ENCODE peak calls at places on chromosomes 2 and 18, in seven cellular contexts. J is HEK293T, C is GM20000, V is endodermal cell, G is LoVo, E is COR-L47, O is AG09319. R is an unnamed sample.

GRCh38 chr18:66457245-66457644 is 146.6 kb downstream of the CDH19 start:
- DNase-seq in V (peak), E (no peak), G (no peak), C (no peak), O (no peak), J (no peak), R (no peak)

GRCh38 chr2:152555048-152555447 is 162.2 kb downstream of the PRPF40A start:
- DNase-seq in V (peak), C (no peak), J (no peak), O (no peak), E (no peak), G (no peak), R (no peak)

GRCh38 chr2:229044581-229044980 is 226.5 kb downstream of the PID1 start:
- DNase-seq in V (no peak), E (no peak), O (no peak), G (no peak), C (no peak), J (no peak), R (no peak)

GRCh38 chr18:31685097-31686082 is 1.0 kb upstream of the B4GALT6 start:
- DNase-seq in E (peak), O (peak), V (peak), J (peak), C (peak), G (peak), R (peak)

GRCh38 chr2:198890490-198890889 is 567.2 kb downstream of the SATB2 start:
- DNase-seq in J (no peak), G (no peak), E (no peak), V (no peak), O (no peak), C (peak), R (no peak)

GRCh38 chr2:62920070-62920469 is 130.6 kb upstream of the OTX1 start:
- DNase-seq in E (no peak), C (no peak), G (no peak), O (no peak), J (no peak), V (no peak), R (no peak)

GRCh38 chr2:2570871-2571270 is 239.8 kb upstream of the MYT1L start:
- DNase-seq in O (no peak), J (no peak), C (peak), E (no peak), V (peak), G (no peak), R (no peak)

GRCh38 chr2:58984731-58985130 is 743.6 kb upstream of the FANCL start:
- DNase-seq in E (no peak), O (no peak), J (no peak), G (no peak), V (no peak), C (no peak), R (no peak)

GRCh38 chr2:11748018-11748860 is 1.8 kb downstream of the LPIN1 start:
- DNase-seq in J (no peak), O (no peak), V (no peak), E (no peak), G (no peak), C (no peak), R (no peak)

R was measured in germinal center.